ENCODE peak calls at places on chromosomes 5 and 9, in ten cellular contexts. B is RPMI8226, T is A549, Y is coronary artery, X is testis, V is NCI-H2171 treated with DMSO at 0.1 percent for 48 hours, S is GDM1, I is lower leg skin, G is HEK293T, W is NCI-H345. N is an unnamed sample.
A peak's percentile ranks its signal among the peaks of the same experiment; 100 is the strongest.

GRCh38 chr5:61966558-61966957 is 339.4 kb upstream of the KIF2A start:
- DNase-seq in B (no peak), T (no peak), Y (no peak), X (no peak), V (no peak), S (no peak), I (no peak), G (no peak), W (no peak), N (no peak)

GRCh38 chr9:129482521-129483466 is 138.1 kb downstream of the C9orf50 start:
- DNase-seq in B (peak; percentile 73), T (peak; percentile 86), Y (peak; percentile 91), X (peak; percentile 87), V (peak; percentile 85), S (no peak), I (peak; percentile 97), G (peak; percentile 69), W (peak; percentile 65), N (peak; percentile 92)

GRCh38 chr5:82623094-82623514 is 344.9 kb upstream of the RPS23 start:
- DNase-seq in B (no peak), T (no peak), Y (no peak), X (no peak), V (no peak), S (no peak), I (no peak), G (no peak), W (no peak), N (no peak)

GRCh38 chr9:18978188-18978587 is 54.8 kb downstream of the SAXO1 start:
- DNase-seq in B (no peak), T (no peak), Y (no peak), X (no peak), V (no peak), S (no peak), I (no peak), G (no peak), W (no peak), N (peak; percentile 82)

GRCh38 chr5:83492331-83492730 is 20.8 kb downstream of the VCAN start:
- DNase-seq in B (no peak), T (peak; percentile 25), Y (no peak), X (no peak), V (no peak), S (no peak), I (no peak), G (no peak), W (peak; percentile 5), N (no peak)

GRCh38 chr9:69834591-69835184 is 14.1 kb downstream of the CFAP95 start:
- DNase-seq in B (no peak), T (no peak), Y (no peak), X (no peak), V (no peak), S (no peak), I (no peak), G (no peak), W (no peak), N (no peak)

GRCh38 chr5:144469106-144469505 is 298.4 kb downstream of the KCTD16 start:
- DNase-seq in B (no peak), T (no peak), Y (no peak), X (no peak), V (no peak), S (no peak), I (no peak), G (no peak), W (no peak), N (peak; percentile 63)

GRCh38 chr5:107381189-107381856 is 289.4 kb downstream of the EFNA5 start:
- DNase-seq in B (no peak), T (peak; percentile 95), Y (no peak), X (no peak), V (peak; percentile 74), S (no peak), I (no peak), G (no peak), W (no peak), N (peak; percentile 38)

GRCh38 chr9:27499481-27499880 is 24.6 kb upstream of the IFNK start:
- DNase-seq in B (no peak), T (peak; percentile 47), Y (no peak), X (no peak), V (no peak), S (no peak), I (no peak), G (no peak), W (no peak), N (peak; percentile 10)

GRCh38 chr5:74919487-74919886 is 53.3 kb upstream of the FAM169A start:
- DNase-seq in B (peak; percentile 52), T (peak; percentile 65), Y (no peak), X (no peak), V (peak; percentile 46), S (no peak), I (no peak), G (peak; percentile 59), W (peak; percentile 38), N (peak; percentile 70)